ENCODE peak calls at places on chromosomes 7 and 10, in nine cellular contexts. B is Panc1, T is progenitor cell of endocrine pancreas, C is stomach, Q is NB4, J is HepG2, Y is type B pancreatic cell, Z is astrocyte, E is body of pancreas. G is an unnamed sample.

GRCh38 chr10:12091420-12091819 is 22.7 kb downstream of the DHTKD1 start:
- DNase-seq in B (no peak), T (no peak), C (no peak), Q (no peak), J (no peak), Y (no peak), Z (no peak), E (no peak), G (no peak)

GRCh38 chr7:4274286-4274685 is 407.8 kb upstream of the FOXK1 start:
- DNase-seq in B (no peak), T (no peak), C (no peak), Q (no peak), J (no peak), Y (peak), Z (no peak), E (no peak), G (peak)

GRCh38 chr7:87479951-87480350 is 4.5 kb upstream of the ABCB4 start:
- DNase-seq in B (no peak), T (no peak), C (no peak), Q (no peak), J (no peak), Y (no peak), Z (peak), E (no peak), G (no peak)

GRCh38 chr10:32446701-32447406 is 914 bp downstream of the CCDC7 start:
- DNase-seq in B (no peak), T (no peak), C (no peak), Q (peak), J (no peak), Y (no peak), Z (peak), E (no peak), G (no peak)

GRCh38 chr7:76340617-76341131 is 18.1 kb downstream of the YWHAG start:
- DNase-seq in B (no peak), T (no peak), C (no peak), Q (no peak), J (no peak), Y (no peak), Z (peak), E (no peak), G (no peak)

GRCh38 chr10:6185039-6185716 is 17.6 kb upstream of the PFKFB3 start:
- DNase-seq in B (no peak), T (no peak), C (no peak), Q (no peak), J (no peak), Y (no peak), Z (no peak), E (no peak), G (no peak)

GRCh38 chr10:93615576-93615975 is 3.2 kb downstream of the PDE6C start:
- DNase-seq in B (no peak), T (no peak), C (no peak), Q (peak), J (no peak), Y (no peak), Z (no peak), E (no peak), G (no peak)

GRCh38 chr7:22220947-22221346 is 136.0 kb downstream of the RAPGEF5 start:
- DNase-seq in B (no peak), T (no peak), C (no peak), Q (no peak), J (no peak), Y (no peak), Z (no peak), E (no peak), G (no peak)

GRCh38 chr10:129921065-129921670 is 42.9 kb downstream of the EBF3 start:
- DNase-seq in B (no peak), T (no peak), C (no peak), Q (no peak), J (no peak), Y (no peak), Z (no peak), E (no peak), G (no peak)

GRCh38 chr7:139016931-139017511 is 18.8 kb downstream of the ZC3HAV1L start:
- DNase-seq in B (peak), T (peak), C (peak), Q (peak), J (peak), Y (no peak), Z (peak), E (peak), G (no peak)

GRCh38 chr7:23616593-23616992 is 19.4 kb downstream of the CCDC126 start:
- DNase-seq in B (no peak), T (no peak), C (no peak), Q (no peak), J (no peak), Y (no peak), Z (no peak), E (no peak), G (no peak)

GRCh38 chr7:154978045-154978444 is 24.9 kb downstream of the PAXIP1 start:
- DNase-seq in B (no peak), T (no peak), C (no peak), Q (peak), J (no peak), Y (no peak), Z (no peak), E (no peak), G (no peak)

GRCh38 chr10:76026931-76027330 is 595.5 kb downstream of the LRMDA start:
- DNase-seq in B (no peak), T (no peak), C (no peak), Q (no peak), J (no peak), Y (no peak), Z (no peak), E (no peak), G (no peak)

GRCh38 chr7:91266067-91266930 is 2.1 kb downstream of the FZD1 start:
- DNase-seq in B (no peak), T (no peak), C (no peak), Q (no peak), J (no peak), Y (no peak), Z (peak), E (peak), G (no peak)

GRCh38 chr10:75201793-75202307 is 8.7 kb upstream of the VDAC2 start:
- DNase-seq in B (no peak), T (no peak), C (peak), Q (no peak), J (peak), Y (no peak), Z (no peak), E (no peak), G (no peak)

GRCh38 chr10:129932996-129933395 is 31.1 kb downstream of the EBF3 start:
- DNase-seq in B (no peak), T (no peak), C (no peak), Q (no peak), J (no peak), Y (no peak), Z (no peak), E (no peak), G (no peak)

GRCh38 chr10:31069411-31069810 is 37.7 kb upstream of the ZNF438 start:
- DNase-seq in B (no peak), T (no peak), C (no peak), Q (no peak), J (no peak), Y (no peak), Z (no peak), E (no peak), G (no peak)

GRCh38 chr7:125971656-125972055 is 1042.0 kb upstream of the POT1 start:
- DNase-seq in B (no peak), T (no peak), C (no peak), Q (no peak), J (no peak), Y (no peak), Z (no peak), E (no peak), G (no peak)

GRCh38 chr7:51229106-51229537 is 87.5 kb downstream of the COBL start:
- DNase-seq in B (no peak), T (no peak), C (peak), Q (no peak), J (no peak), Y (no peak), Z (no peak), E (no peak), G (peak)

GRCh38 chr10:5470062-5470751 is 29.2 kb downstream of the CALML5 start:
- DNase-seq in B (no peak), T (no peak), C (no peak), Q (no peak), J (no peak), Y (no peak), Z (no peak), E (no peak), G (no peak)

GRCh38 chr7:130939285-130940095 is 205.5 kb upstream of the KLF14 start:
- DNase-seq in B (no peak), T (no peak), C (no peak), Q (no peak), J (no peak), Y (no peak), Z (no peak), E (no peak), G (no peak)

GRCh38 chr10:1128649-1129048 is 72.5 kb downstream of the WDR37 start:
- DNase-seq in B (no peak), T (no peak), C (no peak), Q (no peak), J (no peak), Y (no peak), Z (no peak), E (no peak), G (no peak)

GRCh38 chr10:99732033-99732912 is at the start of the genes COX15 and CUTC:
- DNase-seq in B (peak), T (peak), C (peak), Q (peak), J (peak), Y (peak), Z (peak), E (peak), G (peak)

GRCh38 chr7:105044449-105045081 is 30.6 kb downstream of the KMT2E start:
- DNase-seq in B (no peak), T (no peak), C (no peak), Q (no peak), J (no peak), Y (no peak), Z (no peak), E (no peak), G (no peak)

GRCh38 chr10:29064665-29065064 is 224.2 kb upstream of the LYZL1 start:
- DNase-seq in B (no peak), T (no peak), C (no peak), Q (no peak), J (no peak), Y (no peak), Z (no peak), E (no peak), G (no peak)

GRCh38 chr7:52962402-52962801 is 73.0 kb upstream of the POM121L12 start:
- DNase-seq in B (no peak), T (no peak), C (no peak), Q (no peak), J (no peak), Y (no peak), Z (no peak), E (no peak), G (no peak)

GRCh38 chr7:36312064-36312914 is 77.4 kb upstream of the ANLN start:
- DNase-seq in B (no peak), T (no peak), C (peak), Q (no peak), J (peak), Y (no peak), Z (no peak), E (peak), G (no peak)

GRCh38 chr7:149496642-149497391 is 792 bp downstream of the ZNF746 start:
- DNase-seq in B (no peak), T (peak), C (peak), Q (peak), J (no peak), Y (no peak), Z (peak), E (peak), G (no peak)

GRCh38 chr7:98423043-98423442 is 22.2 kb upstream of the BAIAP2L1 start:
- DNase-seq in B (no peak), T (no peak), C (no peak), Q (peak), J (peak), Y (no peak), Z (no peak), E (no peak), G (no peak)

GRCh38 chr10:58590924-58591323 is 78.3 kb downstream of the BICC1 start:
- DNase-seq in B (no peak), T (no peak), C (no peak), Q (no peak), J (no peak), Y (no peak), Z (peak), E (no peak), G (no peak)

GRCh38 chr10:21517983-21518628 is 7.4 kb downstream of the SKIDA1 start:
- DNase-seq in B (no peak), T (no peak), C (no peak), Q (peak), J (no peak), Y (no peak), Z (peak), E (no peak), G (no peak)

GRCh38 chr10:119404719-119405504 is 137.6 kb downstream of the RGS10 start:
- DNase-seq in B (no peak), T (no peak), C (no peak), Q (peak), J (no peak), Y (no peak), Z (no peak), E (no peak), G (no peak)

GRCh38 chr7:40891232-40891631 is 756.4 kb downstream of the SUGCT start:
- DNase-seq in B (no peak), T (no peak), C (no peak), Q (no peak), J (no peak), Y (no peak), Z (no peak), E (no peak), G (no peak)

GRCh38 chr7:28882896-28883470 is 75.1 kb downstream of the TRIL start:
- DNase-seq in B (no peak), T (no peak), C (no peak), Q (no peak), J (no peak), Y (no peak), Z (no peak), E (no peak), G (no peak)

GRCh38 chr7:28873410-28873809 is 84.7 kb downstream of the TRIL start:
- DNase-seq in B (no peak), T (no peak), C (no peak), Q (no peak), J (no peak), Y (no peak), Z (no peak), E (no peak), G (no peak)

GRCh38 chr7:28879105-28879504 is 79.0 kb downstream of the TRIL start:
- DNase-seq in B (no peak), T (no peak), C (no peak), Q (no peak), J (no peak), Y (no peak), Z (no peak), E (no peak), G (no peak)
- TF ChIP-seq CTCF in B (no peak), T (peak), C (no peak), Q (no peak), J (no peak), Y (no peak), Z (peak), E (no peak), G (no peak)

GRCh38 chr10:116590590-116591444 is at the start of gene PNLIPRP1:
- DNase-seq in B (no peak), T (no peak), C (no peak), Q (no peak), J (no peak), Y (no peak), Z (no peak), E (peak), G (no peak)
- TF ChIP-seq CTCF in B (no peak), T (no peak), C (no peak), Q (no peak), J (no peak), Y (no peak), Z (no peak), E (no peak), G (no peak)

DNA sequence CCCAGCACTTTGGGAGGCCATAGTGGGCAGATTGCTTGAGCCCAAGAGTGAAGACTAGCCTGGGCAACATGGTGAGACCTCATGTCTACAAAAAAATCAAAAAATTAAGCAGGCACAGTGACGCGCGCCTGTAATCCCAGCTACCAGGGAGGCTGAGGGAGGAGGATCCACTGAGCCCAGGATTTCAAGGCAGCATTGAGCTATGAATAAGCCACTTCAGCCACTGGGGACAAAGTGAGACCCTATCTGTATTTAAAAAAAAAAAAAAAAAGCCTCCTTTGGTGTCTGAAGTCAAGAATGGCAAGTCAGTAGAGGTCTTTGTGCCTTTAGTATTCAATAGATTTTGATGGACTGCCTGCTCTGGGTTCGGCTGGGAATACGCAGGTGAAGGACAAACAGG is 85.7 kb downstream of the RALA start:
- DNase-seq in B (no peak), T (no peak), C (no peak), Q (no peak), J (no peak), Y (no peak), Z (no peak), E (no peak), G (no peak)
- TF ChIP-seq CTCF in B (no peak), T (no peak), C (no peak), Q (no peak), J (no peak), Y (peak), Z (no peak), E (no peak), G (no peak)

GRCh38 chr7:73839743-73840714 is 2.3 kb downstream of the METTL27 start:
- DNase-seq in B (no peak), T (no peak), C (no peak), Q (no peak), J (no peak), Y (no peak), Z (no peak), E (peak), G (no peak)
- TF ChIP-seq CTCF in B (no peak), T (peak), C (no peak), Q (peak), J (no peak), Y (peak), Z (no peak), E (no peak), G (no peak)

GRCh38 chr10:72834183-72834825 is 59.2 kb upstream of the OIT3 start:
- DNase-seq in B (peak), T (peak), C (peak), Q (peak), J (peak), Y (no peak), Z (peak), E (peak), G (no peak)
- TF ChIP-seq CTCF in B (peak), T (peak), C (peak), Q (peak), J (peak), Y (peak), Z (peak), E (no peak), G (peak)

DNA sequence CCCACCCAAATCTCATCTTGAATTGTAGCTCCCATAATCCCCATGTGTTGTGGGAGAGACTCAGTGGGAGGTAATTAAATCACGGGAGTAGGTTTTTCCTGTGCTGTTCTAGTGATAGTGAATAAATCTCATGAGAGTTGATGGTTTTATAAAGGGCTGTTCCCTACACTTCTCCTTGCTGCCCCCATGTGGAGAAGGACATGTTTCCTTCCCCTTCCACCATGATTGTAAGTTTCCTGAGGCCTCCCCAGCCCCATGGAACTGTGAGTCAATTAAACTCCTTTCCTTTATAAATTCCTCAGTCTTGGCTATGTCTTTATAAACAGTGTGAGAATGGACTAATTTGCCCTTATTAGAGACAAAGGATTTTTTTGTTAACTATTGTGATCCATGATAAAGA is 48.5 kb upstream of the MKX start:
- DNase-seq in B (no peak), T (no peak), C (no peak), Q (peak), J (no peak), Y (no peak), Z (no peak), E (no peak), G (no peak)
- TF ChIP-seq CTCF in B (peak), T (no peak), C (no peak), Q (peak), J (peak), Y (peak), Z (no peak), E (no peak), G (no peak)

DNA sequence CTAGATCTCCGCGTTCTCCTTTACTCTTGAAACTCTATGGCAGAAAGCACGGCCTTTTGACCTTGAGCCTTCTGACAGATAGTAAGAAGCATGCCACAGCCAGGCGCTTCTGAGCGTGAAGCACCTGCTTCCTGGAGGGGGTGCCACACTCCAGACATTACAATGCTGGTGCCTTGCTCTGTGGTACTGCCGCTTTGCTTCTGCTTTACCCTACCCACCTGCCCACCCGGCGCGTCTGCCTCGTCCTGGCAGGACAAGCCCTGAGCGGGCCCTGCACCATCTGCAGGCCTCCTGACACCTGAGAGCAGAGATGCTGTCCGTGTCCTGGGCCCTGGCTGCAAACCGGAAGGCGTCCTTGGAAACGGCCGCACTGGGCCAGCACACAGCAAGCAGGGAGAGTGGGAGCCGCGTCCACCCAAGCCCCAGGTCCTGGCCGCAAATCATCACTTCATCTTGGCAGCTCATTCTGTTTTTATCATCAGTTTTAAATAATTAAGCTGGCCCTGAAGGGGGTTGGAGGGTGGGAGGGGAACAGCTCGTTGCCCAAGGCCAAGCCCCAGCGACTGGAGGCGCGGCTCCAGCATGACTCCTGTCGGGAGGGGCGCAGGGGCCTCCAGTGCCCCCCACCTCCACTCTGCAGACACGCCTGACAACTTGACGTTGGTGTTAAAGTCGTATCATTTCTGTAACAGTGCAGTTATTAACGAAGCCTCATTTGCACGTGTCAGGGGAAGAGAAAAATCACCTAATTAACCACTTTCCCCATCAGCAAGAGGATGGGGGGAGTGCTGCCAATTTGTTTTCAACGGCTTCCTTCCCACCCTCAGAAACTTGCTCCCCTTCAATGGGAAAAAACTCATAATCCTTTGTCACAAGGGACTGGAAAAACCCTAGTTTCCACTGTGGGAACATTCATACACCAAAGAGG is 132.2 kb downstream of the MAD1L1 start:
- DNase-seq in B (no peak), T (no peak), C (no peak), Q (peak), J (peak), Y (no peak), Z (no peak), E (no peak), G (no peak)
- TF ChIP-seq CTCF in B (no peak), T (no peak), C (no peak), Q (peak), J (peak), Y (no peak), Z (no peak), E (no peak), G (no peak)

GRCh38 chr7:157668221-157668883 is 331.5 kb downstream of the DNAJB6 start:
- DNase-seq in B (no peak), T (no peak), C (no peak), Q (peak), J (no peak), Y (no peak), Z (no peak), E (no peak), G (no peak)
- TF ChIP-seq CTCF in B (no peak), T (no peak), C (no peak), Q (no peak), J (no peak), Y (no peak), Z (no peak), E (no peak), G (no peak)

GRCh38 chr10:106866244-106866845 is 298.2 kb downstream of the SORCS1 start:
- DNase-seq in B (no peak), T (no peak), C (no peak), Q (no peak), J (no peak), Y (no peak), Z (no peak), E (no peak), G (no peak)

GRCh38 chr10:106863549-106863948 is 301.0 kb downstream of the SORCS1 start:
- DNase-seq in B (no peak), T (no peak), C (no peak), Q (peak), J (no peak), Y (no peak), Z (no peak), E (no peak), G (no peak)

GRCh38 chr10:106864031-106864430 is 300.5 kb downstream of the SORCS1 start:
- DNase-seq in B (no peak), T (no peak), C (no peak), Q (no peak), J (no peak), Y (no peak), Z (no peak), E (no peak), G (no peak)
- TF ChIP-seq CTCF in B (no peak), T (no peak), C (no peak), Q (no peak), J (no peak), Y (no peak), Z (no peak), E (no peak), G (no peak)